ENCODE peak calls at places on chromosomes 4 and X, in five cellular contexts. E is choroid plexus epithelial cell, X is fibroblast of the conjunctiva, F is cardiac fibroblast, Q is upper lobe of right lung. D is an unnamed sample.
A peak's percentile ranks its signal among the peaks of the same experiment; 100 is the strongest.

GRCh38 chrX:7925867-7926472 is 1.2 kb downstream of the PNPLA4 start:
- DNase-seq in E (peak; percentile 82), F (peak; percentile 73), X (peak; percentile 72), Q (peak; percentile 47), D (peak; percentile 5)

GRCh38 chr4:87058272-87059073 is 123.7 kb downstream of the AFF1 start:
- DNase-seq in X (no peak), E (peak; percentile 50), Q (peak; percentile 71), F (no peak), D (no peak)

GRCh38 chr4:25180524-25181131 is 20.4 kb upstream of the SEPSECS start:
- DNase-seq in X (no peak), E (peak; percentile 75), Q (no peak), F (peak; percentile 70), D (peak; percentile 0)

GRCh38 chr4:125313989-125314602 is 659 bp upstream of the FAT4 start:
- DNase-seq in F (no peak), Q (no peak), X (no peak), E (no peak), D (no peak)

GRCh38 chrX:120450163-120450562 is 18.9 kb downstream of the LAMP2 start:
- DNase-seq in F (no peak), X (no peak), Q (no peak), E (peak; percentile 40), D (no peak)

GRCh38 chr4:11232004-11232403 is 196.7 kb downstream of the HS3ST1 start:
- DNase-seq in Q (no peak), E (no peak), F (peak; percentile 3), X (no peak), D (no peak)

GRCh38 chrX:10199212-10199611 is 42.4 kb downstream of the CLCN4 start:
- DNase-seq in F (peak; percentile 67), Q (peak; percentile 72), X (no peak), E (peak; percentile 77), D (no peak)

GRCh38 chr4:6390357-6390756 is 82.1 kb downstream of the PPP2R2C start:
- DNase-seq in X (no peak), Q (no peak), E (peak; percentile 15), F (no peak), D (no peak)

GRCh38 chr4:10552591-10553280 is 95.5 kb upstream of the ZNF518B start:
- DNase-seq in X (no peak), E (no peak), Q (no peak), F (no peak), D (no peak)

GRCh38 chr4:145755802-145756201 is 75.9 kb downstream of the C4orf51 start:
- DNase-seq in F (peak; percentile 48), X (no peak), E (peak; percentile 48), Q (no peak), D (no peak)

GRCh38 chr4:978957-979701 is 5.8 kb upstream of the DGKQ start:
- DNase-seq in Q (no peak), E (peak; percentile 74), F (peak; percentile 66), X (peak; percentile 18), D (no peak)

GRCh38 chrX:115428011-115428410 is 133.0 kb upstream of the PLS3 start:
- DNase-seq in X (no peak), F (no peak), E (no peak), Q (no peak), D (no peak)

GRCh38 chr4:60846678-60847077 is 353.4 kb upstream of the ADGRL3 start:
- DNase-seq in E (no peak), Q (no peak), F (no peak), X (no peak), D (no peak)

GRCh38 chr4:7976634-7977033 is 37.0 kb upstream of the AFAP1 start:
- DNase-seq in E (no peak), Q (no peak), F (no peak), X (no peak), D (no peak)

GRCh38 chrX:397575-397974 is 10.9 kb upstream of the PPP2R3B start:
- DNase-seq in E (peak; percentile 93), X (peak; percentile 37), F (peak; percentile 79), Q (no peak), D (no peak)

GRCh38 chrX:115413246-115413878 is 123.8 kb downstream of the LUZP4 start:
- DNase-seq in F (peak; percentile 62), E (peak; percentile 62), Q (no peak), X (no peak), D (no peak)

GRCh38 chr4:28310926-28311325 is 1450.3 kb downstream of the STIM2 start:
- DNase-seq in E (no peak), F (no peak), X (no peak), Q (no peak), D (no peak)

D was measured in NCI-H2171.